ENCODE peak calls at places on chromosomes 11 and 22, in eight cellular contexts. L, F, D, G, R, J, I and Q are unnamed samples.

GRCh38 chr11:30422828-30423648 is 100.1 kb downstream of the ARL14EP start:
- DNase-seq in G (no peak), J (no peak), F (no peak), L (peak), D (no peak), R (no peak), I (no peak), Q (no peak)

GRCh38 chr11:17991799-17992433 is 20.9 kb downstream of the SERGEF start:
- DNase-seq in L (peak), I (no peak), G (peak), J (peak), R (peak), D (no peak), F (peak), Q (no peak)

GRCh38 chr22:37897805-37898204 is 8.3 kb upstream of the MICALL1 start:
- DNase-seq in G (no peak), J (no peak), R (no peak), F (no peak), L (no peak), D (no peak), I (no peak), Q (no peak)

GRCh38 chr22:38235240-38235850 is 33.6 kb downstream of the MAFF start:
- DNase-seq in F (no peak), D (no peak), J (no peak), G (no peak), L (no peak), I (no peak), R (no peak), Q (no peak)

GRCh38 chr11:96012086-96012824 is 88.3 kb upstream of the MTMR2 start:
- DNase-seq in R (peak), G (peak), F (peak), L (peak), I (peak), D (peak), J (no peak), Q (no peak)

GRCh38 chr22:49237703-49238102 is 590.0 kb downstream of the BRD1 start:
- DNase-seq in F (no peak), I (no peak), G (no peak), D (no peak), R (no peak), J (no peak), L (no peak), Q (no peak)

GRCh38 chr22:40560551-40560950 is 76.0 kb downstream of the MRTFA start:
- DNase-seq in J (no peak), I (no peak), D (no peak), L (no peak), F (no peak), G (peak), R (peak), Q (no peak)

GRCh38 chr11:11589385-11589890 is 32.4 kb downstream of the GALNT18 start:
- DNase-seq in G (no peak), L (no peak), I (no peak), J (no peak), D (no peak), R (no peak), F (no peak), Q (no peak)

GRCh38 chr22:35191412-35191811 is 65.9 kb upstream of the HMGXB4 start:
- DNase-seq in L (no peak), G (peak), D (no peak), J (no peak), I (no peak), R (no peak), F (peak), Q (peak)

GRCh38 chr22:36546932-36547331 is 18.0 kb upstream of the EIF3D start:
- DNase-seq in R (no peak), D (no peak), G (peak), I (no peak), F (peak), L (no peak), J (no peak), Q (no peak)

GRCh38 chr11:105689636-105690035 is 79.8 kb downstream of the GRIA4 start:
- DNase-seq in G (no peak), I (no peak), L (no peak), F (no peak), J (no peak), R (no peak), D (no peak), Q (no peak)

GRCh38 chr11:85575388-85575787 is 51.8 kb downstream of the DLG2 start:
- DNase-seq in J (no peak), G (no peak), L (no peak), I (no peak), R (no peak), F (no peak), D (no peak), Q (no peak)

GRCh38 chr11:110093407-110094297 is 460 bp downstream of the ZC3H12C start:
- DNase-seq in L (peak), J (peak), G (peak), I (no peak), D (peak), R (peak), F (peak), Q (no peak)

GRCh38 chr22:47001288-47001687 is 238.8 kb downstream of the TBC1D22A start:
- DNase-seq in J (no peak), G (no peak), R (no peak), D (no peak), F (no peak), L (no peak), I (no peak), Q (no peak)

GRCh38 chr11:119810478-119811232 is 81.7 kb upstream of the NECTIN1 start:
- DNase-seq in D (peak), F (no peak), R (no peak), L (no peak), G (no peak), I (no peak), J (no peak), Q (no peak)

GRCh38 chr11:75582935-75583709 is 21.1 kb downstream of the SERPINH1 start:
- DNase-seq in R (peak), D (peak), F (no peak), I (peak), J (peak), L (peak), G (peak), Q (no peak)

GRCh38 chr11:17389205-17389956 is 922 bp upstream of the KCNJ11 start:
- DNase-seq in F (peak), J (peak), G (peak), R (peak), I (peak), L (peak), D (peak), Q (no peak)

GRCh38 chr11:64173616-64174355 is 7.9 kb upstream of the MACROD1 start:
- DNase-seq in J (no peak), G (peak), D (no peak), F (no peak), I (no peak), L (no peak), R (peak), Q (no peak)

GRCh38 chr11:93031386-93031785 is 61.9 kb downstream of the MTNR1B start:
- DNase-seq in I (no peak), L (no peak), D (no peak), F (no peak), R (peak), G (peak), J (no peak), Q (no peak)

GRCh38 chr22:43305806-43306205 is 37.4 kb downstream of the SCUBE1 start:
- DNase-seq in I (no peak), F (no peak), G (no peak), D (no peak), J (no peak), R (no peak), L (no peak), Q (no peak)

GRCh38 chr11:34432822-34433221 is 5.9 kb upstream of the CAT start:
- DNase-seq in I (no peak), F (no peak), R (no peak), L (no peak), J (no peak), G (no peak), D (no peak), Q (no peak)

GRCh38 chr11:28983780-28984179 is 875.6 kb downstream of the METTL15 start:
- DNase-seq in R (no peak), J (no peak), F (no peak), L (no peak), G (no peak), D (no peak), I (no peak), Q (no peak)

GRCh38 chr11:69373251-69373635 is 79.3 kb downstream of the MYEOV start:
- DNase-seq in J (no peak), F (no peak), G (no peak), I (no peak), L (no peak), D (no peak), R (no peak), Q (no peak)

GRCh38 chr11:134228625-134229024 is 4.2 kb downstream of the VPS26B start:
- DNase-seq in G (no peak), J (no peak), F (no peak), I (no peak), L (no peak), R (no peak), D (no peak), Q (no peak)

GRCh38 chr22:43376765-43377485 is 33.8 kb upstream of the SCUBE1 start:
- DNase-seq in R (no peak), F (no peak), G (no peak), J (no peak), L (peak), I (no peak), D (no peak), Q (no peak)

GRCh38 chr11:87851234-87851633 is 324.0 kb downstream of the RAB38 start:
- DNase-seq in L (no peak), D (no peak), R (no peak), J (no peak), I (no peak), G (peak), F (no peak), Q (no peak)

GRCh38 chr11:75874942-75875341 is 59.9 kb downstream of the UVRAG start:
- DNase-seq in D (no peak), J (no peak), R (no peak), I (no peak), L (no peak), G (no peak), F (no peak), Q (no peak)

GRCh38 chr11:76577199-76577920 is 93.2 kb downstream of the LRRC32 start:
- DNase-seq in I (no peak), J (peak), R (no peak), F (no peak), D (no peak), L (no peak), G (peak), Q (no peak)

GRCh38 chr11:4480577-4481539 is 1.6 kb upstream of the OR52K1 start:
- DNase-seq in L (no peak), J (no peak), F (no peak), I (no peak), G (no peak), R (peak), D (no peak), Q (no peak)

GRCh38 chr22:28440517-28441366 is 238.9 kb downstream of the TTC28 start:
- DNase-seq in F (no peak), D (no peak), I (no peak), R (no peak), L (peak), J (no peak), G (peak), Q (no peak)

GRCh38 chr11:65213322-65214211 is 31.8 kb downstream of the CAPN1 start:
- DNase-seq in I (no peak), J (no peak), F (no peak), G (peak), L (no peak), R (peak), D (peak), Q (no peak)

GRCh38 chr22:17907731-17908051 is 116.7 kb downstream of the MICAL3 start:
- DNase-seq in F (no peak), J (no peak), I (no peak), D (no peak), R (no peak), L (no peak), G (no peak), Q (no peak)

GRCh38 chr11:1054143-1055108 is 17.9 kb upstream of the MUC6 start:
- DNase-seq in R (no peak), I (no peak), F (no peak), L (peak), G (no peak), D (peak), J (peak), Q (no peak)

GRCh38 chr22:17266261-17266971 is 47.2 kb upstream of the ADA2 start:
- DNase-seq in R (no peak), D (no peak), L (peak), I (no peak), F (no peak), G (no peak), J (no peak), Q (no peak)

GRCh38 chr11:20599424-20600346 is at the start of gene SLC6A5:
- DNase-seq in F (no peak), J (no peak), I (no peak), R (peak), D (no peak), L (peak), G (peak), Q (no peak)

GRCh38 chr22:36453266-36453607 is 28.2 kb downstream of the TXN2 start:
- DNase-seq in L (no peak), I (no peak), F (no peak), G (no peak), J (no peak), D (no peak), R (no peak), Q (no peak)

GRCh38 chr11:79174045-79175008 is 266.5 kb downstream of the TENM4 start:
- DNase-seq in D (no peak), J (no peak), I (no peak), G (peak), R (no peak), F (no peak), L (no peak), Q (no peak)

GRCh38 chr11:2843551-2843950 is 42.0 kb downstream of the CDKN1C start:
- DNase-seq in F (no peak), D (no peak), R (no peak), G (no peak), J (no peak), I (no peak), L (no peak), Q (no peak)

GRCh38 chr11:2841411-2842190 is 44.0 kb downstream of the CDKN1C start:
- DNase-seq in G (no peak), D (no peak), R (no peak), I (no peak), F (no peak), L (no peak), J (no peak), Q (no peak)

GRCh38 chr11:2844996-2845395 is 40.6 kb downstream of the CDKN1C start:
- DNase-seq in G (no peak), I (no peak), L (no peak), J (no peak), R (no peak), F (no peak), D (no peak), Q (no peak)

GRCh38 chr11:2844116-2844515 is 41.5 kb downstream of the CDKN1C start:
- DNase-seq in F (peak), L (no peak), I (no peak), D (no peak), R (no peak), G (no peak), J (no peak), Q (no peak)

GRCh38 chr11:2842876-2843275 is 42.7 kb downstream of the CDKN1C start:
- DNase-seq in J (no peak), I (no peak), F (no peak), D (no peak), G (no peak), R (no peak), L (no peak), Q (no peak)
- TF ChIP-seq POLR2A in J (no peak), I (no peak), F (no peak), D (no peak), G (no peak), R (no peak), L (no peak), Q (no peak)

GRCh38 chr11:14336507-14337503 is 22.2 kb downstream of the RRAS2 start:
- DNase-seq in D (no peak), J (no peak), R (peak), L (no peak), G (peak), I (no peak), F (peak), Q (no peak)

GRCh38 chr11:14342906-14343305 is 16.1 kb downstream of the RRAS2 start:
- DNase-seq in G (peak), R (no peak), L (no peak), F (no peak), D (no peak), I (no peak), J (no peak), Q (no peak)

GRCh38 chr11:14339356-14339755 is 19.6 kb downstream of the RRAS2 start:
- DNase-seq in L (no peak), D (no peak), J (no peak), G (no peak), F (no peak), I (no peak), R (no peak), Q (no peak)

GRCh38 chr11:14341968-14342367 is 17.0 kb downstream of the RRAS2 start:
- DNase-seq in G (no peak), I (no peak), J (no peak), L (no peak), R (no peak), F (no peak), D (no peak), Q (no peak)

GRCh38 chr11:14340721-14341120 is 18.3 kb downstream of the RRAS2 start:
- DNase-seq in G (no peak), L (no peak), J (no peak), F (no peak), R (no peak), D (no peak), I (no peak), Q (no peak)
- H3K4me3 ChIP-seq in G (no peak), L (no peak), J (no peak), F (no peak), R (no peak), D (no peak), I (no peak), Q (no peak)

DNA sequence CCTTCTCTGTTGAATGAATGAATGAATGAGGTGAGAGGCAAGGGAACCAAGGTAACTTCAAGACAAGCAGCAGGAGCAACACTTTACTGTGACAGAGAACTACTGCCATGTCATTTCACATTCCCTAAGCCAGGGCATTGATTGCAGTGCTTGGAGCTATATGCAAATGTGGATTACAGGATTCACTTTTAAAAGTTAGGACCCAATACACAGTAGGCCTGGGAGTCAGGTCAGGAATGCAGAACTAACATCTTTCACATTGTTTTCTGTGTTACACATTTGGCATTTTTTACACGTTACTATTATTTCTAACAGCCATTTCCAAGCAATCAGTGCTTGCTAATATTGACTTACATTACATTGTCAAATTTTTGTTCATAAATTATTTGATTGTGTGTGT is 26.2 kb upstream of the ME3 start:
- DNase-seq in J (no peak), F (no peak), I (no peak), D (no peak), R (no peak), L (no peak), G (no peak), Q (no peak)
- TF ChIP-seq POLR2A in J (no peak), F (no peak), I (no peak), D (no peak), R (no peak), L (no peak), G (no peak), Q (no peak)

GRCh38 chr11:70568504-70569172 is 170.3 kb downstream of the CTTN start:
- DNase-seq in D (peak), J (peak), L (no peak), R (peak), G (peak), I (no peak), F (no peak), Q (no peak)
- H3K4me3 ChIP-seq in D (peak), J (peak), L (no peak), R (peak), G (peak), I (peak), F (peak), Q (peak)

DNA sequence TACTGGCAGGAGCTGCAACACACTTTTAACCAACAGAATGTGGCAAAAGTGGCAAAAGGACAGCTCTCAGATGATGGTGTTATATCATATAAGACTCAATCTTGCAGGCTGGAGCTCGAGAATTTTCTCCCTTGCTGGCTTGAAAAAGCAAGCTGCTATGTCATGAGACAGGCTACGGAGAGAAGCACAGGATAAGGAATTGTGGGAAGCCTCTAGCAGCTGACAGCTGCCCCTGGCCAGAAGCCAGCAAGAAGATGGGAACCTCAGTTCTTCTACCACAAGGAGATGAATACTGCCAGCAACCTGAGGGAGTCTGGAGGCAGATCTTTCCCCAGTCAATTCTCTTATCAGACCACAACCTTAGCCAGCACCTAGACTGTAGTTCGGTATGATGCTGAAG is 24.6 kb downstream of the FXYD6 start:
- DNase-seq in F (no peak), G (no peak), D (no peak), L (no peak), R (no peak), I (peak), J (no peak), Q (no peak)
- TF ChIP-seq POLR2A in F (no peak), G (no peak), D (no peak), L (no peak), R (no peak), I (no peak), J (no peak), Q (no peak)

DNA sequence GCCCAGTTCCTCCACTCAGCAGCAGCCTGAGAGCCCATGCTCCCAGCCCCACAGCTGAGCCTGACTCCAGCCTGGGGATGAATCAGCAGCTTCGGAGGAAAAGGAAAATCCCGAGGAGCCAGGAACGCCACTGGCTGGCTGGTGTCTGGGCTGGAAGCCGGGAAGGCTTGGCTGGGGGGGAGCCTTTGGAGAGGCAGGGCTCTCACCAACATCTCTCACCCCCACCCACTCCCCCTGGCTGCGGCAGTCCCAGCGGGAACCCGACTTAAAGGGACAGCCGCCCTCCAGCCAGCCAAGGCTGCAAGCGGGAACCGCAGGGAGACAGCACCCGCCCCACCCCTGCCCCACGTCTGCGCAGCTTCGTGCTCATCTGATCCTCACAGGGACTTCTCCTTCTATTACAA is 28.4 kb downstream of the KIAA0930 start:
- DNase-seq in D (peak), I (peak), L (peak), J (peak), G (peak), R (no peak), F (no peak), Q (no peak)
- H3K4me3 ChIP-seq in D (peak), I (peak), L (no peak), J (peak), G (peak), R (no peak), F (no peak), Q (peak)

DNA sequence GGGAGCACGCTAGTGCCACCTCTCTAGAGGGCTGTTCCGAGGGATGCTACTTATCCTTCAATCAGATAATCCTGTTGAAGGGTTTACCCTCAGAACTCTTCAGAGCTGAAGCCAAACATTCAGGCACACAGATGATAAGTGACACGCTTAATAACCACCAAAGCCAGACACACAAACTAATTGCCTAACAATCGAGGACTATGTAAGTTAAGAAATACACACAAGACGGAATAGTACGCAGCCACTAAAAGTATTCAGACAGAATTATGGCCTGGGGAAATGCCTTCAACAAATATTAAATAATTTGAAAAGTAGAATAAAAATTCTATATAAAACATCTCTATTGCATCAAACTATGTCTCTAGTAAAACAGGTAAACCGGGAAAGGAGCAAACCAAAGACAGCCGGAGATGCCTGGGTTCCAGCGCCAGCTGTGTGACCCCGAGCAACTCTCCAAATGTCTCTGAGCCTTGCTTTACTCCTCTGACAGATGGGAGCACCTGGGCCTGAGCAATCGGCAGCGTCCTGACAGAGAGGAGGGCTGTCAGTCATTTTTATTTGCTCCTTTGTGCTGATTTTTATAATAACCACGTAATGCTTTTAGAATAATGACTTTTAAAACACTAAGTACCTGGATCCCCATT is 11.3 kb downstream of the LRFN4 start:
- DNase-seq in L (no peak), R (no peak), G (no peak), D (no peak), I (no peak), J (no peak), F (no peak), Q (no peak)
- TF ChIP-seq POLR2A in L (no peak), R (peak), G (no peak), D (no peak), I (no peak), J (no peak), F (no peak), Q (no peak)